ENCODE peak calls at places on chromosome 10, in five cellular contexts. B is PC-3, W is right lobe of liver, U is body of pancreas, Y is HCT116. N is an unnamed sample.

GRCh38 chr10:79322616-79323566 is 24.4 kb upstream of the PPIF start:
- DNase-seq in U (no peak), Y (no peak), B (peak; percentile 100), W (no peak), N (peak; percentile 79)

GRCh38 chr10:28332699-28333098 is 29.8 kb upstream of the MPP7 start:
- DNase-seq in W (no peak), Y (no peak), B (no peak), U (no peak), N (no peak)

GRCh38 chr10:32958085-32958991 is at the start of gene ITGB1:
- DNase-seq in U (peak; percentile 97), B (peak; percentile 100), W (peak; percentile 99), Y (peak; percentile 83), N (peak; percentile 86)

GRCh38 chr10:133128126-133129081 is 31.6 kb upstream of the KNDC1 start:
- DNase-seq in Y (no peak), W (peak; percentile 44), U (peak; percentile 7), B (no peak), N (no peak)

GRCh38 chr10:114045071-114045737 is 1.5 kb downstream of the ADRB1 start:
- DNase-seq in W (no peak), Y (no peak), B (peak; percentile 11), U (peak; percentile 34), N (no peak)

GRCh38 chr10:124740374-124741280 is 3.6 kb downstream of the FAM53B start:
- DNase-seq in Y (no peak), W (peak; percentile 74), B (peak; percentile 50), U (no peak), N (peak; percentile 20)

GRCh38 chr10:28503114-28503513 is 29.8 kb upstream of the WAC start:
- DNase-seq in Y (peak; percentile 27), W (no peak), U (peak; percentile 32), B (peak; percentile 81), N (peak; percentile 51)

GRCh38 chr10:125820705-125821104 is 2.4 kb downstream of the UROS start:
- DNase-seq in W (no peak), U (no peak), B (no peak), Y (no peak), N (no peak)

GRCh38 chr10:108439397-108439796 is 1274.9 kb upstream of the SORCS1 start:
- DNase-seq in U (no peak), B (no peak), Y (no peak), W (no peak), N (no peak)

GRCh38 chr10:31157125-31157983 is 125.7 kb upstream of the ZNF438 start:
- DNase-seq in U (no peak), W (no peak), B (no peak), Y (no peak), N (peak; percentile 72)

GRCh38 chr10:133165556-133166503 is 5.8 kb downstream of the KNDC1 start:
- DNase-seq in B (no peak), U (no peak), W (peak; percentile 46), Y (no peak), N (no peak)

GRCh38 chr10:13001041-13001886 is at the start of gene CCDC3:
- DNase-seq in B (no peak), W (peak; percentile 44), U (peak; percentile 16), Y (no peak), N (no peak)

GRCh38 chr10:14822879-14823755 is 14.7 kb downstream of the CDNF start:
- DNase-seq in Y (peak; percentile 16), B (peak; percentile 60), U (peak; percentile 33), W (no peak), N (peak; percentile 24)

GRCh38 chr10:103814104-103814503 is 41.3 kb downstream of the SH3PXD2A start:
- DNase-seq in W (no peak), B (no peak), U (no peak), Y (no peak), N (no peak)

GRCh38 chr10:46237815-46238510 is 48.8 kb upstream of the ANTXRL start:
- DNase-seq in Y (no peak), U (no peak), W (peak; percentile 29), B (no peak), N (no peak)

GRCh38 chr10:45052700-45053099 is 52.0 kb downstream of the ZNF22 start:
- DNase-seq in B (no peak), Y (no peak), W (no peak), U (no peak), N (no peak)

GRCh38 chr10:126558881-126559280 is 111.6 kb downstream of the C10orf90 start:
- DNase-seq in Y (no peak), W (no peak), U (no peak), B (no peak), N (no peak)

GRCh38 chr10:31947144-31947926 is 18.7 kb upstream of the ARHGAP12 start:
- DNase-seq in B (peak; percentile 86), W (no peak), Y (peak; percentile 79), U (no peak), N (peak; percentile 77)

GRCh38 chr10:96118604-96119450 is 11.3 kb upstream of the ZNF518A start:
- DNase-seq in U (no peak), W (no peak), B (no peak), Y (peak; percentile 98), N (no peak)

GRCh38 chr10:96122824-96123223 is 7.3 kb upstream of the ZNF518A start:
- DNase-seq in W (no peak), B (no peak), U (no peak), Y (no peak), N (no peak)

GRCh38 chr10:96125142-96125515 is 5.0 kb upstream of the ZNF518A start:
- DNase-seq in B (no peak), W (no peak), Y (no peak), U (no peak), N (no peak)

GRCh38 chr10:96129387-96130325 is at the start of gene ZNF518A:
- DNase-seq in W (peak; percentile 94), B (peak; percentile 43), Y (peak; percentile 99), U (peak; percentile 94), N (peak; percentile 95)

DNA sequence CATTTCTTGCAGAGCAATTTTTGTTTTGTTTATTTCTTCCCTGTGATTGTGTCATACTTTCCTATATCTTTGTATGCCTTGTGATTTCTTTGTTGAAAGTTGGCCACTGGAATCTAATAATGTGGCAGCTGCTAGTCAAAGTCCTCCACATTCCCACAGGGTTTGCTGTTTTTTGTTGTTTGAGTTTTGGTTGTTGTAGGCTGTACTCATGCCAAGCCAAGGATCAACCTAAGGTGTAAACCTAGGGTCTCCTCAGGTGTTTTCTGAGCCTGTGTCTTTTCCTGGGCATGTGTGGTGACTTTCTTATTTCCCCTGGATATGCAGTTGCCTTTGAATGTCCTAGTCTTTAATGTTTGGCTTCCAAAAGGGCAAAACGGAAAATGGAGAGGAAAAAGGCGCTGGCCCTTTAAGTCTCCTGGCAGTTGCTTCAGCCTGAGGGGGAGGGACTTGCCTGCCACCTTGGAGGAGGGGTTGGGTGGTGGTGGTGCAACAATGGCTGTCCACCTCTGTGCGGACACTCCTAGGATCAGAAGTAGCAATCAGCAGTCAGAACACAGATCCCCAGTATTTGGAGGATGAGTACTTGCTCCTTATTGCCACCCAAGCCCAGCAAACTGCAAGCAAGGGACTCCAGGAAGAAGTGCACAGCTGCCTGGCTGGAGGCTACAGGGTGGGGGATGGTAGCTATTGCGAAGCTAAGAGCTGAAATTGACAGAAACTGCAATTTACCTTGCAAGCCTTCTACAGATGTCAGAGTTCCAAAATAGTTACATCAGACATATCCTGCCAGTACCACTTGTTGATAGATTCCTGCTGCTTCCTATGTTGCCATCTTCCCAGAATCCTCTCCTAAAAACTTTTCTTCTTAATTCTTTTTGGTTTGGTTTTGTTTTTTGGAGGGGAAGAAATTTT is 5.6 kb upstream of the ZNF518A start:
- DNase-seq in B (no peak), U (peak; percentile 61), Y (peak; percentile 67), W (peak; percentile 63), N (no peak)
- H3K4me3 ChIP-seq in B (no peak overlapping the region), U (no peak overlapping the region), Y (peak overlapping the region; percentile 65), W (peak overlapping the region; percentile 22), N (peak overlapping the region; percentile 11)

GRCh38 chr10:3068201-3068967 is 1.0 kb downstream of the PFKP start:
- DNase-seq in W (no peak), B (peak; percentile 29), Y (no peak), U (peak; percentile 40), N (peak; percentile 33)
- TF ChIP-seq CTCF in W (peak; percentile 25), B (no peak), Y (no peak), U (peak; percentile 19), N (peak; percentile 46)

GRCh38 chr10:128063736-128064614 is 62.2 kb downstream of the MKI67 start:
- DNase-seq in W (peak; percentile 52), B (no peak), Y (no peak), U (no peak), N (no peak)
- H3K4me3 ChIP-seq in W (no peak overlapping the region), B (no peak overlapping the region), Y (no peak overlapping the region), U (no peak overlapping the region), N (no peak overlapping the region)

DNA sequence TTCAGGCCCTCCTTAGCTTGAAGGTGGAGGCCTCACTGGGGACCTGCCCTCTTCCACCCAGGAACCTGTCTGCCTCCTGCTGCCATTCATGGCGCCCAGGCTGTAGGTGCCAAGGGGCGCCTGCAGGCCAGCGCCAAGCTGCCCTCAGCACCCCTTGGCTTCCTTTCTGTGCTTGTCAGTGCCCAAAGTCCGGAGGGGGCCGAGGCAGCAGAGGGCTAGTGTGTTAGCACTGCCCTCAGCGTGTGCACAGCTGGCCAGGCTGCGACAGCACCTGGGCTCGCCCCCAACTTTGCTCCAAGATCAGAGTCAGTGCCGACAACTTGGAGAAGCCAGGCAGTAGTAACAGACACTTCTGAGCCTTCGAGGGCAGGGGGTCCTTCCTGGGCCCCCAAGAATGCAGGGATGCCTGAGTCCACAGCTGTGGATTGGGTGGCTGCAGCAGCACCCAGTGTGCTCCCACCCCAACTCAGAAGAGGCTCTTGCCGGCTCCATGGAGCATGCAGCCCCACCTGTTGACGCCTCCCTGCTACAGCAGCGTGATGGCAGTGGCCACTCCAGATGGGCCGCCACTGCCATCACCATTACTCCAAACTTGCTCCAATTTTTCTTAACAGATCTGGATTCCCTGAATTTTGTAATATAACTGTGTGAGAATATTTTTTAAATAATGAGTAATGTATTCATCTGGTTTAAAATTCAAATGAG is 41.7 kb downstream of the CACUL1 start:
- DNase-seq in B (no peak), W (no peak), U (peak; percentile 20), Y (no peak), N (no peak)
- TF ChIP-seq CTCF in B (peak; percentile 28), W (no peak), U (peak; percentile 19), Y (peak; percentile 15), N (peak; percentile 21)

GRCh38 chr10:34813626-34814227 is 1.4 kb downstream of the PARD3 start:
- DNase-seq in Y (no peak), U (peak; percentile 49), B (peak; percentile 83), W (no peak), N (peak; percentile 19)

GRCh38 chr10:34814228-34815173 is 595 bp downstream of the PARD3 start:
- DNase-seq in Y (no peak), B (peak; percentile 72), U (peak; percentile 57), W (peak; percentile 71), N (no peak)

GRCh38 chr10:34811968-34812514 is 3.1 kb downstream of the PARD3 start:
- DNase-seq in W (no peak), U (no peak), B (no peak), Y (no peak), N (peak; percentile 28)

GRCh38 chr10:34811126-34811967 is 3.7 kb downstream of the PARD3 start:
- DNase-seq in B (no peak), Y (no peak), U (no peak), W (no peak), N (no peak)

GRCh38 chr10:34812771-34813170 is 2.3 kb downstream of the PARD3 start:
- DNase-seq in Y (no peak), W (no peak), U (no peak), B (no peak), N (no peak)
- H3K4me3 ChIP-seq in Y (no peak overlapping the region), W (no peak overlapping the region), U (no peak overlapping the region), B (peak overlapping the region; percentile 72), N (peak overlapping the region; percentile 84)

N was measured in astrocyte of the cerebellum.